ENCODE peak calls at places on chromosomes 7 and 10, in five cellular contexts. O is GM20000, D is dermis blood vessel endothelial cell, V is A172, P is foreskin fibroblast. E is an unnamed sample.
A peak's percentile ranks its signal among the peaks of the same experiment; 100 is the strongest.

GRCh38 chr7:107539824-107540223 is 23.9 kb downstream of the COG5 start:
- DNase-seq in O (no peak), D (no peak), V (no peak), P (no peak), E (no peak)

GRCh38 chr7:132390705-132391104 is 185.6 kb downstream of the PLXNA4 start:
- DNase-seq in O (no peak), D (no peak), V (peak; percentile 81), P (peak; percentile 61), E (peak; percentile 72)

GRCh38 chr10:10326119-10326518 is 691.6 kb upstream of the CELF2 start:
- DNase-seq in O (no peak), D (no peak), V (no peak), P (no peak), E (no peak)

GRCh38 chr7:91660734-91661355 is 219.7 kb downstream of the MTERF1 start:
- DNase-seq in O (no peak), D (no peak), V (no peak), P (no peak), E (no peak)

GRCh38 chr10:14547826-14548225 is 217.1 kb upstream of the FRMD4A start:
- DNase-seq in O (no peak), D (no peak), V (no peak), P (no peak), E (no peak)

GRCh38 chr10:78510566-78511323 is 477.1 kb downstream of the RPS24 start:
- DNase-seq in O (no peak), D (no peak), V (no peak), P (no peak), E (peak; percentile 45)

GRCh38 chr10:5046410-5046809 is 42.8 kb upstream of the AKR1C2 start:
- DNase-seq in O (no peak), D (no peak), V (no peak), P (no peak), E (no peak)

GRCh38 chr7:16268821-16269768 is 152.2 kb downstream of the CRPPA start:
- DNase-seq in O (no peak), D (no peak), V (peak; percentile 91), P (peak; percentile 18), E (peak; percentile 81)

GRCh38 chr10:104104926-104105325 is 17.0 kb upstream of the SFR1 start:
- DNase-seq in O (no peak), D (no peak), V (no peak), P (no peak), E (peak; percentile 81)

GRCh38 chr7:69749994-69750393 is 151.7 kb downstream of the AUTS2 start:
- DNase-seq in O (no peak), D (no peak), V (no peak), P (no peak), E (no peak)

GRCh38 chr10:75108684-75109458 is 2.6 kb upstream of the SAMD8 start:
- DNase-seq in O (no peak), D (peak; percentile 55), V (no peak), P (no peak), E (peak; percentile 86)

GRCh38 chr10:74857586-74857985 is 31.2 kb downstream of the KAT6B start:
- DNase-seq in O (no peak), D (no peak), V (no peak), P (no peak), E (no peak)

GRCh38 chr10:43195557-43195956 is 57.3 kb downstream of the CSGALNACT2 start:
- DNase-seq in O (no peak), D (no peak), V (no peak), P (no peak), E (no peak)

GRCh38 chr7:128167791-128168666 is 73.0 kb upstream of the LEP start:
- DNase-seq in O (no peak), D (no peak), V (no peak), P (no peak), E (no peak)

GRCh38 chr7:28328822-28329615 is 83.3 kb upstream of the CREB5 start:
- DNase-seq in O (no peak), D (no peak), V (no peak), P (no peak), E (no peak)

GRCh38 chr10:113614304-113614703 is 49.5 kb downstream of the NRAP start:
- DNase-seq in O (no peak), D (no peak), V (no peak), P (no peak), E (no peak)

GRCh38 chr7:80386686-80387085 is 125.2 kb downstream of the GNAT3 start:
- DNase-seq in O (no peak), D (no peak), V (no peak), P (peak; percentile 58), E (no peak)

GRCh38 chr10:9951481-9952257 is 1066.0 kb upstream of the CELF2 start:
- DNase-seq in O (no peak), D (no peak), V (no peak), P (no peak), E (no peak)

GRCh38 chr10:112805701-112806100 is 144.3 kb upstream of the TCF7L2 start:
- DNase-seq in O (no peak), D (no peak), V (no peak), P (no peak), E (no peak)

GRCh38 chr10:126234630-126235029 is 153.6 kb downstream of the ADAM12 start:
- DNase-seq in O (no peak), D (no peak), V (no peak), P (no peak), E (no peak)

GRCh38 chr10:116787893-116788665 is 45.7 kb upstream of the HSPA12A start:
- DNase-seq in O (peak; percentile 66), D (peak; percentile 78), V (peak; percentile 57), P (peak; percentile 57), E (peak; percentile 70)

GRCh38 chr10:65754112-65754511 is 1171.7 kb upstream of the LRRTM3 start:
- DNase-seq in O (no peak), D (no peak), V (no peak), P (no peak), E (peak; percentile 34)

GRCh38 chr7:146575903-146576302 is 459.3 kb downstream of the CNTNAP2 start:
- DNase-seq in O (no peak), D (no peak), V (no peak), P (no peak), E (no peak)

GRCh38 chr10:43479275-43479674 is 42.4 kb downstream of the ZNF487 start:
- DNase-seq in O (no peak), D (no peak), V (no peak), P (peak; percentile 12), E (no peak)

GRCh38 chr7:159065852-159066480 is 78.7 kb downstream of the VIPR2 start:
- DNase-seq in O (no peak), D (no peak), V (no peak), P (no peak), E (no peak)

GRCh38 chr10:13953371-13953770 is 366.6 kb downstream of the PRPF18 start:
- DNase-seq in O (no peak), D (no peak), V (no peak), P (no peak), E (no peak)

GRCh38 chr7:138982204-138982623 is 1.0 kb upstream of the KIAA1549 start:
- DNase-seq in O (no peak), D (peak; percentile 17), V (no peak), P (no peak), E (no peak)

GRCh38 chr7:82049442-82049841 is 279.6 kb upstream of the HGF start:
- DNase-seq in O (no peak), D (no peak), V (no peak), P (no peak), E (peak; percentile 64)

GRCh38 chr7:45585628-45586027 is 11.5 kb downstream of the ADCY1 start:
- DNase-seq in O (no peak), D (no peak), V (no peak), P (no peak), E (no peak)

GRCh38 chr10:59373071-59373470 is 10.7 kb upstream of the FAM13C start:
- DNase-seq in O (no peak), D (no peak), V (no peak), P (no peak), E (no peak)